ENCODE peak calls at places on chromosomes 5 and 9, in five cellular contexts. O is stomach, T is endothelial cell of umbilical vein, R is GM23338, A is Panc1. V is an unnamed sample.

GRCh38 chr9:127874301-127875216 is 2.9 kb downstream of the AK1 start:
- DNase-seq in O (no peak), A (no peak), T (no peak), R (no peak), V (no peak)

GRCh38 chr5:43042626-43043399 is 2.7 kb upstream of the ANXA2R start:
- DNase-seq in R (peak; percentile 55), T (peak; percentile 77), O (peak; percentile 59), A (peak; percentile 75), V (peak; percentile 77)

GRCh38 chr9:37667706-37668672 is 17.2 kb downstream of the FRMPD1 start:
- DNase-seq in T (no peak), R (peak; percentile 87), O (no peak), A (no peak), V (no peak)

GRCh38 chr5:5983261-5983660 is 395.1 kb downstream of the MED10 start:
- DNase-seq in O (no peak), R (no peak), A (no peak), T (no peak), V (no peak)

GRCh38 chr9:133990366-133991210 is 1.5 kb downstream of the VAV2 start:
- DNase-seq in R (peak; percentile 52), T (peak; percentile 82), A (no peak), O (peak; percentile 62), V (no peak)

GRCh38 chr5:115634343-115635132 is 8.7 kb upstream of the TMED7 start:
- DNase-seq in O (peak; percentile 92), A (peak; percentile 56), R (peak; percentile 96), T (peak; percentile 78), V (peak; percentile 85)

GRCh38 chr9:92163276-92163675 is 48.1 kb upstream of the SPTLC1 start:
- DNase-seq in R (no peak), O (no peak), T (no peak), A (no peak), V (no peak)

GRCh38 chr9:131107760-131108159 is 11.4 kb downstream of the AIF1L start:
- DNase-seq in A (no peak), T (no peak), O (no peak), R (no peak), V (no peak)

GRCh38 chr5:149358294-149358651 is 427 bp downstream of the PCYOX1L start:
- DNase-seq in T (no peak), R (peak; percentile 29), O (peak; percentile 35), A (no peak), V (no peak)

GRCh38 chr5:122050959-122051358 is 27.1 kb downstream of the LOX start:
- DNase-seq in R (no peak), T (no peak), A (no peak), O (no peak), V (no peak)

GRCh38 chr9:134987376-134987775 is 69.7 kb upstream of the FCN1 start:
- DNase-seq in R (no peak), A (no peak), O (no peak), T (no peak), V (no peak)

DNA sequence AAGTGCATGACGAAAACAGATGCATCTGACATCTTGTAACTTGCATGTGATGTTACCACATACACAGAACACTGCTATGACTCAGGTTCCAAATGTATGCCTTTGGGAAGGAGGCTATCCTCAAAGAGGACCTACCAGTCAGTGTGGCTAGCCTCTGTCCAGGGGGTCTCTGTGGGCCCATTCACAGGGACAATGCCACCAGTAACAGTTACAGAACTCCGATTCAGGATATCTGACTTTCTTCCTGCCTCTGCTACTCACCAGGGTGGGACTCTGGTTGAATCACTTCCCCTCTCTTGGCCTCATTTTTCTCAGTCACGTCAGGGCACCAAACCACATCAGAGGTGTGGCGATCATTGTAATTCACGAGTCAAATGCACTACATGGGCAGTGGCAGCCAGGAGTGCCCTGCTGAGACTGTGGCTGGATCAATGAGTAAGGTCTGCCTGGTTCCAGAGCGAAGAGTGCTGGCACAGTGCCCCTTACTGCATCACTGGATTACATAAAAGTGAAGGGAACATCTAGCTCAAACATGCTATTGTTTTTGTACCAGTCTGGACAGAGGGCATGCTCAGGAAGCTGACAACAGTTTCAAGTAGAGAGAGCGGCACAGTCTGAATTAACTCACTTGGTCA is 13.2 kb downstream of the ATOX1 start:
- DNase-seq in R (no peak), O (peak; percentile 37), T (peak; percentile 87), A (no peak), V (peak; percentile 74)
- TF ChIP-seq POLR2AphosphoS5 in R (no peak), O (no peak), T (peak; percentile 82), A (no peak), V (peak; percentile 60)

GRCh38 chr5:139104577-139105271 is 93.4 kb downstream of the SIL1 start:
- DNase-seq in T (no peak), A (no peak), R (no peak), O (no peak), V (peak; percentile 62)
- TF ChIP-seq POLR2AphosphoS5 in T (no peak), A (no peak), R (no peak), O (peak; percentile 17), V (peak; percentile 51)

GRCh38 chr5:138569759-138570158 is 5.4 kb downstream of the HSPA9 start:
- DNase-seq in O (no peak), A (no peak), R (no peak), T (no peak), V (no peak)
- TF ChIP-seq POLR2AphosphoS5 in O (no peak), A (no peak), R (no peak), T (no peak), V (no peak)

GRCh38 chr9:70058569-70059161 is 15.0 kb downstream of the MAMDC2 start:
- DNase-seq in R (no peak), T (no peak), A (no peak), O (no peak), V (no peak)
- TF ChIP-seq POLR2AphosphoS5 in R (no peak), T (no peak), A (no peak), O (no peak), V (no peak)

GRCh38 chr9:90014421-90014820 is 409.6 kb downstream of the GADD45G start:
- DNase-seq in R (no peak), O (no peak), A (no peak), T (no peak), V (peak; percentile 58)
- TF ChIP-seq POLR2AphosphoS5 in R (no peak), O (no peak), A (no peak), T (no peak), V (peak; percentile 14)

DNA sequence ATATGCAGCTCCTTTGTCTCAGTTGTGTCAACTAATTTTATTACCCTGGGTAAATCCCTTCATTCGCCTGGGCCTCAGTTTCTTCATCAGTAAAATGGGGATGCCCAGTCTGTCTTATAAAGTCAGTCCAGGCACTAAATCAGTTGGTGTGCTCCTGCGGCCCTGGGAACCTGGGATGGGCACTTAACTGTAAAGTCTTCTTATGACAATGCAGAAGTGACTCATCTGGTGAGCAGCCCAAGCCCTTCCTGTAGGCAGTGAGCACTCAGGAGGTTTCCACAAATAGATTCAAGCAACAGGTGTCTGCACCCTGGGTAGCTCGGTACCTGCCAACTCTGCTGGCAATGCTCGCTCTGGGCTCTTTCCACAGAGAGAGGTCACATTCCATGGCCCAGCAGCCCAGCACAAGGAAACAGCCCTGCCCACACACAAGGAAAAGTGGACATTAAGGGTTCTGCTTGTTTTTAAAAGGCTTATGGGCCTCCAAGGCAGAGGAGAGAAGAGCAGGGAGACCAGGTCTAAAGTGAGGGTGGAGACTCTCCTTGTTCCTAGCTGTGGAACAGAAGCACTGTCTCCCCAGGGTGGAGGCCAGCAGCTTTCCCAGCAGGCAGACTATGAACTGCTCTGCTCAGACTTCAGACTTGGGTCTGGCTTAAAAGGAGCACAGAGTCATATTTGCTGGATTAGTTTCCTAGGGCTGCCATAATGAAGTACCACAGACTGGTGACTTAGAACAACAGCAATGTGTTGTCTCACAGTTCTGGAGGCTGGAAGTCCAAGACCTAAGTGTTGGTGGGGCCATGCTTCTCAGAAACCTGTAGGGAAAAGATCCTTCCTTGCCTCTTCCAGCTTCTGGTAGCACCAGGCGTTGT is 89.7 kb upstream of the ADRA1B start:
- DNase-seq in R (no peak), A (peak; percentile 75), O (peak; percentile 82), T (no peak), V (no peak)
- TF ChIP-seq POLR2AphosphoS5 in R (no peak), A (no peak), O (no peak), T (no peak), V (no peak)

GRCh38 chr5:143496928-143497327 is 93.4 kb upstream of the NR3C1 start:
- DNase-seq in T (no peak), R (no peak), O (no peak), A (no peak), V (no peak)

GRCh38 chr5:143495124-143495523 is 91.6 kb upstream of the NR3C1 start:
- DNase-seq in T (no peak), R (no peak), O (no peak), A (no peak), V (no peak)

GRCh38 chr5:143494162-143494561 is 90.7 kb upstream of the NR3C1 start:
- DNase-seq in A (no peak), R (no peak), T (peak; percentile 28), O (no peak), V (no peak)

GRCh38 chr5:143494595-143494994 is 91.1 kb upstream of the NR3C1 start:
- DNase-seq in A (no peak), R (no peak), T (no peak), O (no peak), V (no peak)

DNA sequence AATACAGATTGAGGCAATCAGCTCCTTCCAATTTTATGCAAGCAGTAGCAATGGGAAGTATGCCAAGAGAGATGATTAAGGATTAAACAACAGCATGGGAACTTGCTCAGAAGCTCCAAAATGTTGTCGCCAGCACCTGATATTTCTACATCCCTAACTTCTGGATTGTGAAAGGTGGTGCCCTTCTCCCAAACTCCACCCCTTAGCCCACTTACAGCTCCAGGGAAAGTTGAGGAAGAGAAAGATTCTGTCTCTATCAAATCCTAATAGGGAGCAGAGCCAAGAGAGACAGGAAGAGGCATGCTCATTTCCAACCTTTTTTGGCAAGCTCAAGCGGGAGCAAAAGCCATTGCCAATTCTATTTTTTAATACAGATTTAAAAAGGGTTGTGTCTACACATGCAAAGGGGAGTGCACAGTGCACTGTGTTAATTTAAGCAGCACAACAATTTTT is 92.4 kb upstream of the NR3C1 start:
- DNase-seq in R (no peak), T (peak; percentile 73), O (no peak), A (no peak), V (peak; percentile 27)
- TF ChIP-seq POLR2AphosphoS5 in R (no peak), T (no peak), O (no peak), A (no peak), V (peak; percentile 56)

GRCh38 chr9:33236571-33236970 is 3.4 kb upstream of the SPINK4 start:
- DNase-seq in O (no peak), R (no peak), T (no peak), A (no peak), V (no peak)

GRCh38 chr9:33244150-33244784 is 4.3 kb downstream of the SPINK4 start:
- DNase-seq in T (no peak), A (no peak), O (no peak), R (no peak), V (no peak)

GRCh38 chr9:33241298-33241697 is 1.3 kb downstream of the SPINK4 start:
- DNase-seq in A (no peak), O (no peak), T (no peak), R (no peak), V (no peak)

GRCh38 chr9:33234511-33235467 is 5.2 kb upstream of the SPINK4 start:
- DNase-seq in R (no peak), T (no peak), O (peak; percentile 41), A (no peak), V (no peak)

DNA sequence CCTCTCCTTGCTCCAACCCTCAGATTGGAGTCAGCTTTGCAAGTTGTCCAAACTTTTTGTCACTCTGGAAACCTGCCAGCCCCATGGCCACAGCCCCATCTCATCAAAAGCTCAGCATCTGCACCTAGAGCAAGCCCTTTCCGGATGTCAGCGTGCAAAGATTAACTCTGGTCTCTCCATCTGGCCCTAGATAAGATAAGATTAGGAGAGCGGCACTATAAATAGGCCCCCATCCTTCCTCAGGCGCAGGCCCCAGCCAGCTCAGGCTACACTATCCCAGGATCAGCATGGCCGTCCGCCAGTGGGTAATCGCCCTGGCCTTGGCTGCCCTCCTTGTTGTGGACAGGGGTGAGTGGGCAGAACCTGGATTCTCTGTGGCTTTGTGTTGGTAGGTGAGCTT is at the start of gene SPINK4:
- DNase-seq in O (peak; percentile 51), R (no peak), A (no peak), T (peak; percentile 23), V (no peak)
- TF ChIP-seq POLR2AphosphoS5 in O (no peak), R (no peak), A (no peak), T (no peak), V (no peak)